ENCODE peak calls at places on chromosomes 5 and 9, in five cellular contexts. One of them, this sample, is unnamed.

GRCh38 chr5:14954620-14955343 is 83.2 kb upstream of the ANKH start:
- DNase-seq in K562: no peak
- DNase-seq in HepG2: no peak
- DNase-seq in GM12878: no peak
- DNase-seq in A549: no peak
- DNase-seq in this sample: no peak

GRCh38 chr5:85545129-85545528 is 1072.6 kb upstream of the COX7C start:
- DNase-seq in GM12878: no peak
- DNase-seq in K562: no peak
- DNase-seq in HepG2: no peak
- DNase-seq in A549: no peak
- DNase-seq in this sample: no peak

GRCh38 chr9:110126986-110127864 is 80.7 kb downstream of the C9orf152 start:
- DNase-seq in A549: no peak
- DNase-seq in HepG2: peak
- DNase-seq in GM12878: no peak
- DNase-seq in K562: no peak
- DNase-seq in this sample: peak

GRCh38 chr9:34737677-34738260 is 27.8 kb upstream of the CCL21 start:
- DNase-seq in K562: no peak
- DNase-seq in GM12878: no peak
- DNase-seq in HepG2: no peak
- DNase-seq in A549: no peak
- DNase-seq in this sample: no peak

GRCh38 chr5:176774216-176775171 is 35.9 kb upstream of the UNC5A start:
- DNase-seq in GM12878: no peak
- DNase-seq in HepG2: no peak
- DNase-seq in K562: no peak
- DNase-seq in A549: no peak
- DNase-seq in this sample: no peak

GRCh38 chr5:19058216-19058615 is 929.8 kb downstream of the CDH18 start:
- DNase-seq in K562: no peak
- DNase-seq in A549: no peak
- DNase-seq in GM12878: no peak
- DNase-seq in HepG2: no peak
- DNase-seq in this sample: no peak

GRCh38 chr5:72531496-72532190 is 24.4 kb upstream of the ZNF366 start:
- DNase-seq in K562: no peak
- DNase-seq in GM12878: no peak
- DNase-seq in HepG2: no peak
- DNase-seq in A549: no peak
- DNase-seq in this sample: no peak

GRCh38 chr9:95157491-95158151 is 159.9 kb downstream of the FANCC start:
- DNase-seq in A549: peak
- DNase-seq in HepG2: peak
- DNase-seq in GM12878: peak
- DNase-seq in K562: peak
- DNase-seq in this sample: no peak

GRCh38 chr5:55141945-55142690 is 17.9 kb upstream of the GPX8 start:
- DNase-seq in GM12878: no peak
- DNase-seq in A549: no peak
- DNase-seq in HepG2: no peak
- DNase-seq in K562: no peak
- DNase-seq in this sample: no peak

GRCh38 chr5:6728795-6729183 is 15.6 kb downstream of the TENT4A start:
- DNase-seq in GM12878: no peak
- DNase-seq in HepG2: no peak
- DNase-seq in A549: no peak
- DNase-seq in K562: no peak
- DNase-seq in this sample: no peak

GRCh38 chr5:15544039-15544438 is 44.1 kb downstream of the FBXL7 start:
- DNase-seq in A549: no peak
- DNase-seq in K562: no peak
- DNase-seq in GM12878: no peak
- DNase-seq in HepG2: no peak
- DNase-seq in this sample: no peak

GRCh38 chr9:21465859-21466518 is 16.1 kb downstream of the IFNE start:
- DNase-seq in A549: peak
- DNase-seq in GM12878: no peak
- DNase-seq in HepG2: peak
- DNase-seq in K562: no peak
- DNase-seq in this sample: no peak

GRCh38 chr5:12242960-12243888 is 339.0 kb upstream of the CTNND2 start:
- DNase-seq in A549: no peak
- DNase-seq in HepG2: no peak
- DNase-seq in GM12878: no peak
- DNase-seq in K562: no peak
- DNase-seq in this sample: no peak

GRCh38 chr5:110900829-110901228 is 162.0 kb downstream of the SLC25A46 start:
- DNase-seq in GM12878: no peak
- DNase-seq in HepG2: no peak
- DNase-seq in K562: no peak
- DNase-seq in A549: peak
- DNase-seq in this sample: no peak

GRCh38 chr5:178120661-178121357 is 7.5 kb downstream of the N4BP3 start:
- DNase-seq in A549: peak
- DNase-seq in K562: peak
- DNase-seq in HepG2: peak
- DNase-seq in GM12878: peak
- DNase-seq in this sample: peak

GRCh38 chr5:55750063-55750462 is 12.2 kb downstream of the DDX4 start:
- DNase-seq in A549: no peak
- DNase-seq in GM12878: no peak
- DNase-seq in HepG2: no peak
- DNase-seq in K562: no peak
- DNase-seq in this sample: no peak

GRCh38 chr5:142395334-142395733 is 70.5 kb upstream of the SPRY4 start:
- DNase-seq in HepG2: no peak
- DNase-seq in A549: no peak
- DNase-seq in K562: no peak
- DNase-seq in GM12878: no peak
- DNase-seq in this sample: no peak

GRCh38 chr9:114811301-114811700 is 5.5 kb upstream of the TNFSF15 start:
- DNase-seq in HepG2: no peak
- DNase-seq in GM12878: no peak
- DNase-seq in A549: no peak
- DNase-seq in K562: no peak
- DNase-seq in this sample: no peak

GRCh38 chr5:149299451-149300054 is 27.9 kb downstream of the AFAP1L1 start:
- DNase-seq in HepG2: peak
- DNase-seq in K562: no peak
- DNase-seq in A549: no peak
- DNase-seq in GM12878: no peak
- DNase-seq in this sample: no peak

GRCh38 chr5:174106997-174107655 is 61.6 kb downstream of the NSG2 start:
- DNase-seq in GM12878: no peak
- DNase-seq in HepG2: no peak
- DNase-seq in A549: no peak
- DNase-seq in K562: no peak
- DNase-seq in this sample: peak

GRCh38 chr5:93590511-93590910 is 7.5 kb downstream of the NR2F1 start:
- DNase-seq in HepG2: no peak
- DNase-seq in K562: no peak
- DNase-seq in GM12878: no peak
- DNase-seq in A549: no peak
- DNase-seq in this sample: no peak

GRCh38 chr5:749101-749670 is 35.3 kb downstream of the ZDHHC11B start:
- DNase-seq in GM12878: no peak
- DNase-seq in K562: no peak
- DNase-seq in HepG2: no peak
- DNase-seq in A549: no peak
- DNase-seq in this sample: no peak

GRCh38 chr5:180860273-180860886 is 696 bp downstream of the ZFP62 start:
- DNase-seq in K562: peak
- DNase-seq in HepG2: peak
- DNase-seq in GM12878: no peak
- DNase-seq in A549: peak
- DNase-seq in this sample: peak

GRCh38 chr5:1067141-1068121 is 44.4 kb downstream of the SLC12A7 start:
- DNase-seq in K562: peak
- DNase-seq in A549: no peak
- DNase-seq in GM12878: no peak
- DNase-seq in HepG2: no peak
- DNase-seq in this sample: no peak

GRCh38 chr5:77359231-77359630 is 132.9 kb downstream of the WDR41 start:
- DNase-seq in K562: no peak
- DNase-seq in GM12878: no peak
- DNase-seq in HepG2: no peak
- DNase-seq in A549: no peak
- DNase-seq in this sample: no peak

GRCh38 chr9:125632321-125633115 is 74.5 kb downstream of the MAPKAP1 start:
- DNase-seq in A549: no peak
- DNase-seq in GM12878: peak
- DNase-seq in HepG2: peak
- DNase-seq in K562: peak
- DNase-seq in this sample: no peak

GRCh38 chr9:125633116-125633743 is 73.8 kb downstream of the MAPKAP1 start:
- DNase-seq in A549: no peak
- DNase-seq in K562: no peak
- DNase-seq in HepG2: no peak
- DNase-seq in GM12878: no peak
- DNase-seq in this sample: no peak

GRCh38 chr9:125631391-125632085 is 75.5 kb downstream of the MAPKAP1 start:
- DNase-seq in GM12878: no peak
- DNase-seq in A549: peak
- DNase-seq in HepG2: peak
- DNase-seq in K562: peak
- DNase-seq in this sample: no peak

GRCh38 chr9:125629451-125629850 is 77.6 kb downstream of the MAPKAP1 start:
- DNase-seq in K562: no peak
- DNase-seq in GM12878: no peak
- DNase-seq in HepG2: no peak
- DNase-seq in A549: no peak
- DNase-seq in this sample: no peak

DNA sequence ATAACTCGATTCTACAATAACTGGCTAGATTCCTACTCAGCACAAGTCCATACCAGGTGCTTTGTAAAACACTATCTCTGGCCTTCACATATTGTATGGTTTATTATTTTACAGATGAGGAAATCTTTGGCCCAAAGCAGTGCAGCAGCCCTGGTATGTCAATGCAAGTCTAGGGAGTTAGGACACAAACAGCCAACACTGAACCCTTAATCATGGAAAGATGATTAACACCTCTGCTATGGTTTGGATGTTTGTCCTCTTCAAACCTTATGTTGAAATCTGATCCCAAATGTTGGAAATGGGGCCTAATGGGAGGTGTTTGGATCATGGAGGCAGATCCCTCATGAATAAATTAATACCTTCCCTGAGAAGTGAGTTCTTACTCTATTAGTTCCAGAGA is 76.6 kb downstream of the MAPKAP1 start:
- DNase-seq in A549: no peak
- DNase-seq in HepG2: no peak
- DNase-seq in K562: no peak
- DNase-seq in GM12878: no peak
- DNase-seq in this sample: no peak
- TF ChIP-seq ESRRA in A549: no peak
- TF ChIP-seq ESRRA in HepG2: no peak
- TF ChIP-seq ESRRA in K562: no peak
- TF ChIP-seq ESRRA in GM12878: no peak
- TF ChIP-seq ESRRA in this sample: no peak

GRCh38 chr5:150647275-150648251 is 7.1 kb downstream of the SYNPO start:
- DNase-seq in A549: no peak
- DNase-seq in K562: no peak
- DNase-seq in HepG2: no peak
- DNase-seq in GM12878: no peak
- DNase-seq in this sample: no peak
- TF ChIP-seq ESRRA in A549: no peak
- TF ChIP-seq ESRRA in K562: no peak
- TF ChIP-seq ESRRA in HepG2: no peak
- TF ChIP-seq ESRRA in GM12878: no peak
- TF ChIP-seq ESRRA in this sample: no peak

DNA sequence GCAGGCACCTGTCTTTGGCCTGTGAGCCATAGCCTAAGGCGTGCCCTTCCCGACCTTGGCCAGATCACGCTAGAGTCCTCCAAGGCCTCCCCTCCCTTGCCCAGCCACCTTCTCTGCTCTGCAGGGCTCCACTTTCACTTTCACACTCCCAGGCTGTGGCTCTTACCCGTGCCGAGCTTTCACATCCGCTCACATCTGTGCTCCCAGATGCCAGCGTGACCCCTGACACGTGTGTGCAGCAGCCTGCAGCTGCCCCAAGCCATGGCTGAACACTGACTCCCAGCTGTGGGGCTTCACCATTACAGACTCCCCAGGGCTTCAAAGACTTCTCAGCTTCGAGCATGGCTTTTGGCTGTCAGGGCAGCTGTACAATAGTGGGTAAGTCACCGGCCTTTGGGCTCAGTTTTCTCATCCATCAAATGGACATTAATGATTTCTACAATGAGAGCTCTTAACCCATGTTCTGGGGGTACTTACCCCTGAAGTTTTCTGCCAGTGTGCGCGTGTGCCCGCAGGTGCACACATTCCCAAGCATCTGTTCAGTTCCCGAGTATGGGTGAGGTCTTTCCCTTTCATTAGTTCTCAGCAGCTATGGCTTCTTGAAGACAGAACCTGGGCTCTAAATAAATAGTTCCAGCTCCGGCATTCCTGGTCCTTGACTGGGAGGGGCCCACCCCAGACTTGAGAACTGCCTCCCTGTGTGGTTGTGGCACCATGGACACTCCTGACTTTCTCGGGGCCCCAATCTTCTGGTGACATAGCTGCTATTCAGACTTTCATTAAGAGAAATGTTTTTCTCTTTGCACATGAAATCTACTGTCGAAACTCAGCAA is 118.6 kb downstream of the RGS3 start:
- DNase-seq in K562: no peak
- DNase-seq in GM12878: peak
- DNase-seq in HepG2: no peak
- DNase-seq in A549: no peak
- DNase-seq in this sample: no peak
- TF ChIP-seq ESRRA in K562: no peak
- TF ChIP-seq ESRRA in GM12878: peak
- TF ChIP-seq ESRRA in HepG2: no peak
- TF ChIP-seq ESRRA in A549: no peak
- TF ChIP-seq ESRRA in this sample: no peak

DNA sequence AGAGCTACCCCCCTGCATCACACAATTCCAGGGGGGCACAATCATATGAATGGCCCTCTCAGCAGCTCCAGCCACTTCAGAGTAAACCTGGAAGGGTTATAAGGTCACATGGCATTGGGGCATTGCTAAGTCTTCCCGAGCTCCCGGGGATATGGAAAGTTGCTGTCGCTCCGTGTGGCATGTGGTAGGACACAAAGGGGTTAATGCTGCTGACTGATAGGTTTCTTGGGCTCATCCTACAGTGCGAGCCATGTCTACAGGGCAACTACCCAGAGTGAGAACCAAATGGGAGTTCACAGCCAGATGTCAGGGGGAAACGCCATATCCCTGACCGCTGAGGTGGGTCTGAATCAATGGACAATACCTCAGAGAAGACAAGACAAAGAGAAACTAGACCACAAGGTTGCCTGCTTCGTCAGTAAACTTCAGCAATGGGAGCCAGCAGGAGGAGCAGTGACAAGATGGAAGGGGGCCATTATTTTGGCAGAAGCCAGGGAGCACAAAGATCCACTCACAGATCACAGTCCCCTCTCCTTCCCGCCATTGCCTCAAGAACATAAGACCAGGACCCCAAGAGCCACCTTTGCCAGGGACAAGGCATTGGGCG is 52.4 kb upstream of the SHISAL2B start:
- DNase-seq in A549: peak
- DNase-seq in GM12878: no peak
- DNase-seq in HepG2: no peak
- DNase-seq in K562: peak
- DNase-seq in this sample: no peak
- TF ChIP-seq ESRRA in A549: no peak
- TF ChIP-seq ESRRA in GM12878: no peak
- TF ChIP-seq ESRRA in HepG2: no peak
- TF ChIP-seq ESRRA in K562: no peak
- TF ChIP-seq ESRRA in this sample: no peak